ENCODE peak calls at places on chromosomes 4 and X, in eight cellular contexts. Q, K, T, P, L, M, S and J are unnamed samples.

GRCh38 chr4:94274912-94275311 is 67.2 kb downstream of the SMARCAD1 start:
- DNase-seq in L (no peak), Q (no peak), P (no peak), M (no peak), T (no peak), K (no peak), S (no peak), J (no peak)

GRCh38 chr4:55920571-55920970 is 28.2 kb upstream of the CEP135 start:
- DNase-seq in Q (no peak), M (no peak), T (no peak), K (peak), P (no peak), S (peak), L (no peak), J (no peak)

GRCh38 chrX:13652256-13653021 is 502 bp upstream of the TCEANC start:
- DNase-seq in M (no peak), P (no peak), L (no peak), T (no peak), S (peak), K (peak), Q (no peak), J (no peak)

GRCh38 chrX:38868941-38869378 is 67.7 kb downstream of the MID1IP1 start:
- DNase-seq in S (peak), K (peak), M (no peak), P (no peak), T (no peak), Q (no peak), L (no peak), J (peak)

GRCh38 chr4:117691572-117692351 is 342.5 kb upstream of the NDST3 start:
- DNase-seq in K (no peak), S (no peak), L (no peak), P (no peak), T (no peak), Q (no peak), M (no peak), J (no peak)

GRCh38 chr4:87853108-87853507 is 20.3 kb downstream of the MEPE start:
- DNase-seq in Q (no peak), K (peak), S (peak), T (peak), M (no peak), L (peak), P (no peak), J (peak)

GRCh38 chrX:23904096-23904495 is 3.6 kb downstream of the APOO start:
- DNase-seq in K (peak), S (peak), T (no peak), P (no peak), M (no peak), L (no peak), Q (no peak), J (no peak)

GRCh38 chr4:146308951-146309350 is 94.6 kb downstream of the REELD1 start:
- DNase-seq in L (no peak), S (no peak), P (no peak), T (no peak), Q (no peak), M (no peak), K (no peak), J (no peak)

GRCh38 chrX:136310411-136310810 is 9.6 kb downstream of the ADGRG4 start:
- DNase-seq in T (no peak), P (no peak), S (peak), Q (no peak), K (no peak), L (no peak), M (no peak), J (no peak)

GRCh38 chr4:112510468-112511293 is 5.3 kb downstream of the NEUROG2 start:
- DNase-seq in P (no peak), K (no peak), S (no peak), L (no peak), T (no peak), Q (no peak), M (no peak), J (no peak)

GRCh38 chr4:168515222-168516011 is 18.6 kb downstream of the PALLD start:
- DNase-seq in K (peak), L (no peak), T (peak), P (no peak), M (no peak), S (no peak), Q (no peak), J (no peak)

GRCh38 chr4:42348692-42349091 is 48.6 kb upstream of the SHISA3 start:
- DNase-seq in S (no peak), M (no peak), K (no peak), L (no peak), T (no peak), Q (no peak), P (no peak), J (no peak)

GRCh38 chr4:24473309-24473721 is 111.0 kb downstream of the DHX15 start:
- DNase-seq in M (no peak), K (peak), L (peak), P (no peak), T (peak), Q (no peak), S (peak), J (peak)